ENCODE peak calls at places on chromosomes 16 and 17, in ten cellular contexts. One of them, this sample, is unnamed.

GRCh38 chr17:82839617-82840292 is at the start of gene ZNF750:
- DNase-seq in lower leg skin: no peak
- DNase-seq in T-helper 1 cell: no peak
- DNase-seq in HEK293T: no peak
- DNase-seq in stimulated activated CD4-positive, alpha-beta T cell treated with anti-CD3 and anti-CD28 coated beads, Interleukin-4, amount 100 ng/mL, for 4 hours: no peak
- DNase-seq in NCI-H1694: no peak
- DNase-seq in body of pancreas: no peak
- DNase-seq in NCI-H1092: no peak
- DNase-seq in activated CD4-positive, alpha-beta T cell treated with anti-CD3 and anti-CD28 coated beads for 48 hours: no peak
- DNase-seq in lung microvascular endothelial cell: no peak
- DNase-seq in this sample: no peak

GRCh38 chr16:83402160-83402794 is 405.5 kb upstream of the HSBP1 start:
- DNase-seq in HEK293T: no peak
- DNase-seq in lung microvascular endothelial cell: no peak
- DNase-seq in T-helper 1 cell: no peak
- DNase-seq in stimulated activated CD4-positive, alpha-beta T cell treated with anti-CD3 and anti-CD28 coated beads, Interleukin-4, amount 100 ng/mL, for 4 hours: no peak
- DNase-seq in NCI-H1092: no peak
- DNase-seq in activated CD4-positive, alpha-beta T cell treated with anti-CD3 and anti-CD28 coated beads for 48 hours: no peak
- DNase-seq in lower leg skin: no peak
- DNase-seq in NCI-H1694: no peak
- DNase-seq in body of pancreas: no peak
- DNase-seq in this sample: no peak

GRCh38 chr16:19733551-19733950 is 15.5 kb downstream of the IQCK start:
- DNase-seq in lower leg skin: peak
- DNase-seq in T-helper 1 cell: no peak
- DNase-seq in NCI-H1694: no peak
- DNase-seq in HEK293T: no peak
- DNase-seq in activated CD4-positive, alpha-beta T cell treated with anti-CD3 and anti-CD28 coated beads for 48 hours: no peak
- DNase-seq in body of pancreas: no peak
- DNase-seq in NCI-H1092: no peak
- DNase-seq in lung microvascular endothelial cell: no peak
- DNase-seq in stimulated activated CD4-positive, alpha-beta T cell treated with anti-CD3 and anti-CD28 coated beads, Interleukin-4, amount 100 ng/mL, for 4 hours: no peak
- DNase-seq in this sample: no peak

GRCh38 chr17:35188111-35188510 is 6.1 kb downstream of the SLC35G3 start:
- DNase-seq in stimulated activated CD4-positive, alpha-beta T cell treated with anti-CD3 and anti-CD28 coated beads, Interleukin-4, amount 100 ng/mL, for 4 hours: no peak
- DNase-seq in body of pancreas: no peak
- DNase-seq in activated CD4-positive, alpha-beta T cell treated with anti-CD3 and anti-CD28 coated beads for 48 hours: no peak
- DNase-seq in HEK293T: no peak
- DNase-seq in NCI-H1694: no peak
- DNase-seq in lower leg skin: no peak
- DNase-seq in T-helper 1 cell: no peak
- DNase-seq in NCI-H1092: no peak
- DNase-seq in lung microvascular endothelial cell: peak
- DNase-seq in this sample: no peak

GRCh38 chr17:68572138-68572842 is 28.9 kb downstream of the FAM20A start:
- DNase-seq in HEK293T: no peak
- DNase-seq in activated CD4-positive, alpha-beta T cell treated with anti-CD3 and anti-CD28 coated beads for 48 hours: no peak
- DNase-seq in stimulated activated CD4-positive, alpha-beta T cell treated with anti-CD3 and anti-CD28 coated beads, Interleukin-4, amount 100 ng/mL, for 4 hours: no peak
- DNase-seq in lung microvascular endothelial cell: no peak
- DNase-seq in lower leg skin: no peak
- DNase-seq in NCI-H1694: no peak
- DNase-seq in T-helper 1 cell: no peak
- DNase-seq in NCI-H1092: no peak
- DNase-seq in body of pancreas: no peak
- DNase-seq in this sample: no peak

GRCh38 chr16:1543085-1543896 is 9.8 kb downstream of the TMEM204 start:
- DNase-seq in NCI-H1694: no peak
- DNase-seq in NCI-H1092: no peak
- DNase-seq in stimulated activated CD4-positive, alpha-beta T cell treated with anti-CD3 and anti-CD28 coated beads, Interleukin-4, amount 100 ng/mL, for 4 hours: peak
- DNase-seq in HEK293T: peak
- DNase-seq in lower leg skin: no peak
- DNase-seq in body of pancreas: peak
- DNase-seq in activated CD4-positive, alpha-beta T cell treated with anti-CD3 and anti-CD28 coated beads for 48 hours: peak
- DNase-seq in lung microvascular endothelial cell: peak
- DNase-seq in T-helper 1 cell: no peak
- DNase-seq in this sample: no peak

GRCh38 chr16:75044800-75045361 is 46.1 kb downstream of the ZNRF1 start:
- DNase-seq in lung microvascular endothelial cell: no peak
- DNase-seq in body of pancreas: no peak
- DNase-seq in NCI-H1092: no peak
- DNase-seq in stimulated activated CD4-positive, alpha-beta T cell treated with anti-CD3 and anti-CD28 coated beads, Interleukin-4, amount 100 ng/mL, for 4 hours: no peak
- DNase-seq in activated CD4-positive, alpha-beta T cell treated with anti-CD3 and anti-CD28 coated beads for 48 hours: no peak
- DNase-seq in NCI-H1694: no peak
- DNase-seq in HEK293T: no peak
- DNase-seq in T-helper 1 cell: no peak
- DNase-seq in lower leg skin: peak
- DNase-seq in this sample: no peak

GRCh38 chr16:2427526-2427925 is 1.7 kb upstream of the CCNF start:
- DNase-seq in lower leg skin: no peak
- DNase-seq in lung microvascular endothelial cell: no peak
- DNase-seq in stimulated activated CD4-positive, alpha-beta T cell treated with anti-CD3 and anti-CD28 coated beads, Interleukin-4, amount 100 ng/mL, for 4 hours: no peak
- DNase-seq in NCI-H1092: no peak
- DNase-seq in body of pancreas: no peak
- DNase-seq in T-helper 1 cell: no peak
- DNase-seq in NCI-H1694: no peak
- DNase-seq in activated CD4-positive, alpha-beta T cell treated with anti-CD3 and anti-CD28 coated beads for 48 hours: no peak
- DNase-seq in HEK293T: no peak
- DNase-seq in this sample: no peak

GRCh38 chr17:30543456-30543855 is 66.2 kb downstream of the GOSR1 start:
- DNase-seq in NCI-H1694: no peak
- DNase-seq in lower leg skin: no peak
- DNase-seq in stimulated activated CD4-positive, alpha-beta T cell treated with anti-CD3 and anti-CD28 coated beads, Interleukin-4, amount 100 ng/mL, for 4 hours: no peak
- DNase-seq in body of pancreas: no peak
- DNase-seq in NCI-H1092: no peak
- DNase-seq in HEK293T: no peak
- DNase-seq in lung microvascular endothelial cell: no peak
- DNase-seq in activated CD4-positive, alpha-beta T cell treated with anti-CD3 and anti-CD28 coated beads for 48 hours: no peak
- DNase-seq in T-helper 1 cell: no peak
- DNase-seq in this sample: no peak

GRCh38 chr17:47857551-47858410 is 6.8 kb upstream of the SP6 start:
- DNase-seq in HEK293T: no peak
- DNase-seq in NCI-H1092: no peak
- DNase-seq in stimulated activated CD4-positive, alpha-beta T cell treated with anti-CD3 and anti-CD28 coated beads, Interleukin-4, amount 100 ng/mL, for 4 hours: no peak
- DNase-seq in body of pancreas: no peak
- DNase-seq in NCI-H1694: no peak
- DNase-seq in activated CD4-positive, alpha-beta T cell treated with anti-CD3 and anti-CD28 coated beads for 48 hours: no peak
- DNase-seq in T-helper 1 cell: no peak
- DNase-seq in lower leg skin: no peak
- DNase-seq in lung microvascular endothelial cell: no peak
- DNase-seq in this sample: no peak

GRCh38 chr16:79089735-79090284 is 510.7 kb downstream of the MAF start:
- DNase-seq in activated CD4-positive, alpha-beta T cell treated with anti-CD3 and anti-CD28 coated beads for 48 hours: peak
- DNase-seq in T-helper 1 cell: no peak
- DNase-seq in lung microvascular endothelial cell: no peak
- DNase-seq in NCI-H1694: no peak
- DNase-seq in NCI-H1092: no peak
- DNase-seq in body of pancreas: no peak
- DNase-seq in lower leg skin: no peak
- DNase-seq in HEK293T: no peak
- DNase-seq in stimulated activated CD4-positive, alpha-beta T cell treated with anti-CD3 and anti-CD28 coated beads, Interleukin-4, amount 100 ng/mL, for 4 hours: peak
- DNase-seq in this sample: no peak

GRCh38 chr16:87490091-87490798 is 2.6 kb downstream of the ZCCHC14 start:
- DNase-seq in NCI-H1092: no peak
- DNase-seq in lower leg skin: no peak
- DNase-seq in activated CD4-positive, alpha-beta T cell treated with anti-CD3 and anti-CD28 coated beads for 48 hours: no peak
- DNase-seq in NCI-H1694: no peak
- DNase-seq in stimulated activated CD4-positive, alpha-beta T cell treated with anti-CD3 and anti-CD28 coated beads, Interleukin-4, amount 100 ng/mL, for 4 hours: no peak
- DNase-seq in lung microvascular endothelial cell: no peak
- DNase-seq in body of pancreas: no peak
- DNase-seq in HEK293T: no peak
- DNase-seq in T-helper 1 cell: no peak
- DNase-seq in this sample: no peak

GRCh38 chr16:56861092-56861610 is 3.9 kb upstream of the SLC12A3 start:
- DNase-seq in T-helper 1 cell: no peak
- DNase-seq in body of pancreas: peak
- DNase-seq in lung microvascular endothelial cell: no peak
- DNase-seq in NCI-H1694: no peak
- DNase-seq in HEK293T: no peak
- DNase-seq in NCI-H1092: no peak
- DNase-seq in stimulated activated CD4-positive, alpha-beta T cell treated with anti-CD3 and anti-CD28 coated beads, Interleukin-4, amount 100 ng/mL, for 4 hours: no peak
- DNase-seq in activated CD4-positive, alpha-beta T cell treated with anti-CD3 and anti-CD28 coated beads for 48 hours: no peak
- DNase-seq in lower leg skin: no peak
- DNase-seq in this sample: peak

GRCh38 chr17:29388937-29389336 is 1.2 kb upstream of the TAOK1 start:
- DNase-seq in HEK293T: no peak
- DNase-seq in activated CD4-positive, alpha-beta T cell treated with anti-CD3 and anti-CD28 coated beads for 48 hours: no peak
- DNase-seq in T-helper 1 cell: no peak
- DNase-seq in lower leg skin: peak
- DNase-seq in NCI-H1092: no peak
- DNase-seq in body of pancreas: no peak
- DNase-seq in lung microvascular endothelial cell: no peak
- DNase-seq in NCI-H1694: no peak
- DNase-seq in stimulated activated CD4-positive, alpha-beta T cell treated with anti-CD3 and anti-CD28 coated beads, Interleukin-4, amount 100 ng/mL, for 4 hours: no peak
- DNase-seq in this sample: no peak

GRCh38 chr17:15655162-15655561 is 28.9 kb downstream of the TRIM16 start:
- DNase-seq in NCI-H1092: no peak
- DNase-seq in stimulated activated CD4-positive, alpha-beta T cell treated with anti-CD3 and anti-CD28 coated beads, Interleukin-4, amount 100 ng/mL, for 4 hours: no peak
- DNase-seq in lower leg skin: peak
- DNase-seq in HEK293T: no peak
- DNase-seq in T-helper 1 cell: no peak
- DNase-seq in activated CD4-positive, alpha-beta T cell treated with anti-CD3 and anti-CD28 coated beads for 48 hours: no peak
- DNase-seq in NCI-H1694: no peak
- DNase-seq in body of pancreas: no peak
- DNase-seq in lung microvascular endothelial cell: no peak
- DNase-seq in this sample: no peak

This sample was measured in DMS 273 treated with DMSO at 0.1 percent for 48 hours.